ENCODE peak calls at places on chromosomes 1 and 21, in five cellular contexts. Y is heart right ventricle, X is kidney epithelial cell, E is tibial artery, Z is cardiac muscle cell. K is an unnamed sample.

GRCh38 chr1:81452693-81453344 is 347.9 kb upstream of the ADGRL2 start:
- DNase-seq in Z (no peak), Y (no peak), X (peak; percentile 10), E (no peak), K (no peak)

GRCh38 chr1:51843948-51844347 is 34.6 kb downstream of the NRDC start:
- DNase-seq in Y (no peak), X (no peak), E (no peak), Z (no peak), K (no peak)

GRCh38 chr1:56824956-56825355 is 5.8 kb upstream of the FYB2 start:
- DNase-seq in E (no peak), Z (no peak), X (no peak), Y (no peak), K (no peak)

GRCh38 chr1:203860396-203860951 is 925 bp upstream of the SNRPE start:
- DNase-seq in E (no peak), X (no peak), Z (peak; percentile 12), Y (no peak), K (no peak)

GRCh38 chr21:15289896-15290841 is 225.4 kb upstream of the NRIP1 start:
- DNase-seq in E (no peak), Y (peak; percentile 19), X (no peak), Z (peak; percentile 46), K (no peak)

GRCh38 chr1:20416706-20417105 is 69.3 kb downstream of the CAMK2N1 start:
- DNase-seq in Z (no peak), X (no peak), E (no peak), Y (no peak), K (no peak)

GRCh38 chr1:44616991-44617702 is 57.1 kb downstream of the TMEM53 start:
- DNase-seq in Z (peak; percentile 68), E (no peak), X (no peak), Y (no peak), K (no peak)

GRCh38 chr1:6410248-6410893 is 9.3 kb downstream of the HES2 start:
- DNase-seq in E (no peak), X (no peak), Z (no peak), Y (no peak), K (no peak)

GRCh38 chr1:154352581-154353459 is 27.5 kb downstream of the ATP8B2 start:
- DNase-seq in Z (peak; percentile 69), Y (peak; percentile 54), X (peak; percentile 7), E (peak; percentile 50), K (peak; percentile 49)

GRCh38 chr21:43797415-43797814 is 8.0 kb downstream of the RRP1 start:
- DNase-seq in X (no peak), E (no peak), Z (no peak), Y (no peak), K (no peak)

GRCh38 chr1:204828352-204828850 is 42.3 kb upstream of the NFASC start:
- DNase-seq in Z (peak; percentile 88), X (no peak), E (peak; percentile 29), Y (peak; percentile 75), K (peak; percentile 76)

GRCh38 chr1:79371802-79372201 is 365.3 kb upstream of the ADGRL4 start:
- DNase-seq in E (no peak), X (no peak), Y (no peak), Z (no peak), K (no peak)

GRCh38 chr1:211577826-211578639 is 928 bp downstream of the SLC30A1 start:
- DNase-seq in Z (peak; percentile 73), X (no peak), E (peak; percentile 67), Y (peak; percentile 63), K (peak; percentile 52)

DNA sequence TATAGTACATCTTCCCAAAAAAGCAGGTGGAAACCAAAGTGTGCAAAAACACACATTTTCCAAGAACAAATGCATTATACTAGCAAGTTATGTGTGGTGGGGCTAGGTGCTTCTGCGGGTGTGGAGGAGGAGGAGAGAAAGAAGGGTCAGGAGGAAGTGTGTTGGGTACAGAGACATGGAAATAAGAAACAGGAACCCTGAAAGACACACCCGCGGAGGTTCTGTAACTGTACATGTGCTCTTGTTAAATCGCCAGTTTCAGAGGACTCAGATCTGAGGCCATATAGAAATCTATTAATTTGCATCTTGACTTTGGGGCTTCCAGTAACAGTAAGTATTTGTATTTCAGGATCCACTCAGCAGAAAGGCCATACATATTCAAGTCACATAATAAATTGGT is 30.9 kb downstream of the ERG start:
- DNase-seq in E (no peak), Y (no peak), X (no peak), Z (no peak), K (no peak)
- H3K27me3 ChIP-seq in E (no peaks in the 10 kb centered on the region), Y (no peaks in the 10 kb centered on the region), X (no peaks in the 10 kb centered on the region), Z (peaks cover 5% of the 10 kb centered on the region), K (peaks cover under 1% of the 10 kb centered on the region)

GRCh38 chr1:248759644-248760043 is 4.1 kb upstream of the LYPD8 start:
- DNase-seq in Z (no peak), Y (no peak), X (no peak), E (no peak), K (no peak)
- H3K27me3 ChIP-seq in Z (no peaks in the 10 kb centered on the region), Y (no peaks in the 10 kb centered on the region), X (no peaks in the 10 kb centered on the region), E (no peaks in the 10 kb centered on the region), K (no peaks in the 10 kb centered on the region)

GRCh38 chr1:24210195-24210627 is 23.1 kb upstream of the IFNLR1 start:
- DNase-seq in Z (no peak), E (no peak), Y (no peak), X (no peak), K (no peak)

GRCh38 chr1:24216730-24217129 is 29.6 kb upstream of the IFNLR1 start:
- DNase-seq in Z (no peak), E (no peak), Y (no peak), X (no peak), K (no peak)

GRCh38 chr1:24212376-24212775 is 25.3 kb upstream of the IFNLR1 start:
- DNase-seq in Y (no peak), X (no peak), E (no peak), Z (no peak), K (no peak)

GRCh38 chr1:24216254-24216653 is 29.2 kb upstream of the IFNLR1 start:
- DNase-seq in Z (no peak), X (no peak), Y (no peak), E (no peak), K (no peak)

DNA sequence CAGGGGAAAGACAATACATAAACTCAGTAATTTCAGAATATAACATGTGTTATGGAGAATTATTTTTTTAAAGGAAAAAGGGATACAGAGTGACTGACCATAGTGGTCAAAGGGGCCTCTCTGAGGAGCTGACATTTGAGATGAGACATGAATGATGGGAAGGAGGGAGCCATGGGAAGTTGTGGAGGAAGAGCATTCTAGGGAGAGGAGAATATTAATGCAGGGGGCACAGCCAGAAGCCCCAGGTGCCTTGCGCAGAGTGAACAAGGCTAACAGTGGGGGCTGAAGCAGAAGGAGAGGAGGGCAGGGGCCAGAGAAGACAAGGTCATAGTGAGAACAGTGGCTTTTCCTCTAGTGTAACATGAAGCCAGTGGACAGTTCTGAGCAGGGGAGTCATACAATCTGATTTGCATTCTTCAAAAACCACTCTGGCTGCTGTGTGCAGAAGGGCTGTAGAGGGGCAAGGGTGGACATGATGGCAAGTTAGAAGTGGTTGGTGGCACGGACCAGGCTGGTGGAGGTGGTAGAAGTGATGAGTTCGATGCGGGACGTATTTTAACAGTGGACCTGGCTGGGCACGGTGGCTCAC is 28.2 kb upstream of the IFNLR1 start:
- DNase-seq in E (no peak), Z (peak; percentile 51), Y (no peak), X (no peak), K (no peak)
- H3K27me3 ChIP-seq in E (peaks cover 51% of the 10 kb centered on the region), Z (no peaks in the 10 kb centered on the region), Y (peaks cover 40% of the 10 kb centered on the region), X (peaks cover 32% of the 10 kb centered on the region), K (no peaks in the 10 kb centered on the region)

GRCh38 chr21:33027401-33028185 is 1.9 kb downstream of the OLIG2 start:
- DNase-seq in Z (no peak), X (no peak), E (no peak), Y (no peak), K (no peak)

GRCh38 chr21:33025471-33026298 is at the start of gene OLIG2:
- DNase-seq in Y (no peak), X (no peak), Z (no peak), E (no peak), K (peak; percentile 92)

GRCh38 chr21:33025106-33025470 is 647 bp upstream of the OLIG2 start:
- DNase-seq in Y (no peak), Z (no peak), E (no peak), X (no peak), K (no peak)

GRCh38 chr21:33026878-33027400 is 1.2 kb downstream of the OLIG2 start:
- DNase-seq in E (no peak), Y (no peak), Z (no peak), X (no peak), K (no peak)

DNA sequence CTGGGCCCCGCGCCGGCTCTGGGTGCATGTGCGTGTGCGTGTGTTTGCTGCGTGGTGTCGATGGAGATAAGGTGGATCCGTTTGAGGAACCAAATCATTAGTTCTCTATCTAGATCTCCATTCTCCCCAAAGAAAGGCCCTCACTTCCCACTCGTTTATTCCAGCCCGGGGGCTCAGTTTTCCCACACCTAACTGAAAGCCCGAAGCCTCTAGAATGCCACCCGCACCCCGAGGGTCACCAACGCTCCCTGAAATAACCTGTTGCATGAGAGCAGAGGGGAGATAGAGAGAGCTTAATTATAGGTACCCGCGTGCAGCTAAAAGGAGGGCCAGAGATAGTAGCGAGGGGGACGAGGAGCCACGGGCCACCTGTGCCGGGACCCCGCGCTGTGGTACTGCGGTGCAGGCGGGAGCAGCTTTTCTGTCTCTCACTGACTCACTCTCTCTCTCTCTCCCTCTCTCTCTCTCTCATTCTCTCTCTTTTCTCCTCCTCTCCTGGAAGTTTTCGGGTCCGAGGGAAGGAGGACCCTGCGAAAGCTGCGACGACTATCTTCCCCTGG is 644 bp downstream of the OLIG2 start:
- DNase-seq in E (no peak), X (no peak), Z (no peak), Y (no peak), K (no peak)
- H3K27me3 ChIP-seq in E (peaks cover 100% of the 10 kb centered on the region), X (peaks cover 96% of the 10 kb centered on the region), Z (peaks cover 100% of the 10 kb centered on the region), Y (peaks cover 100% of the 10 kb centered on the region), K (peaks cover 99% of the 10 kb centered on the region)

K was measured in dorsolateral prefrontal cortex.